ENCODE peak calls at places on chromosomes 11 and 22, in five cellular contexts. D, X, C, F and H are unnamed samples.
A peak's percentile ranks its signal among the peaks of the same experiment; 100 is the strongest.

GRCh38 chr22:48240935-48241230 is 1478.4 kb downstream of the TBC1D22A start:
- DNase-seq in C (no peak), X (no peak), D (no peak), F (no peak), H (no peak)

GRCh38 chr11:88363004-88363403 is 25.5 kb upstream of the CTSC start:
- DNase-seq in X (no peak), C (no peak), D (no peak), F (no peak), H (no peak)

GRCh38 chr11:77776455-77776854 is 44.1 kb downstream of the RSF1 start:
- DNase-seq in X (no peak), D (no peak), C (no peak), F (no peak), H (no peak)

GRCh38 chr11:47148903-47149535 is 27.7 kb downstream of the ARFGAP2 start:
- DNase-seq in C (no peak), F (no peak), X (no peak), D (no peak), H (no peak)

GRCh38 chr11:73968356-73968966 is 14.2 kb downstream of the UCP2 start:
- DNase-seq in C (no peak), F (no peak), D (no peak), X (no peak), H (no peak)

GRCh38 chr22:25827415-25827814 is 85.4 kb downstream of the MYO18B start:
- DNase-seq in X (no peak), F (no peak), D (no peak), C (no peak), H (no peak)

GRCh38 chr11:70456921-70457532 is 58.7 kb downstream of the CTTN start:
- DNase-seq in X (no peak), F (no peak), D (no peak), C (no peak), H (no peak)

GRCh38 chr11:2445107-2445947 is 519 bp downstream of the KCNQ1 start:
- DNase-seq in C (no peak), D (peak; percentile 36), X (no peak), F (peak; percentile 47), H (no peak)